ENCODE peak calls at places on chromosomes 6 and 20, in six cellular contexts. D, U, M, C, E and A are unnamed samples.

GRCh38 chr6:55636406-55637102 is 57.6 kb upstream of the HMGCLL1 start:
- DNase-seq in M (no peak), C (no peak), E (peak; percentile 64), U (no peak), D (peak; percentile 76), A (no peak)

GRCh38 chr6:86706449-86706848 is 230.9 kb upstream of the HTR1E start:
- DNase-seq in U (peak; percentile 70), C (no peak), D (no peak), E (peak; percentile 49), M (peak; percentile 71), A (peak; percentile 72)

GRCh38 chr6:13413906-13414555 is 73.4 kb downstream of the GFOD1 start:
- DNase-seq in M (no peak), C (no peak), U (no peak), D (peak; percentile 34), E (no peak), A (no peak)

GRCh38 chr6:43809417-43810305 is 39.6 kb downstream of the VEGFA start:
- DNase-seq in M (no peak), U (no peak), E (no peak), D (peak; percentile 97), C (no peak), A (peak; percentile 52)

GRCh38 chr20:53547664-53548239 is 45.9 kb downstream of the ZNF217 start:
- DNase-seq in M (peak; percentile 56), C (peak; percentile 61), U (peak; percentile 61), D (peak; percentile 76), E (peak; percentile 42), A (peak; percentile 78)

GRCh38 chr6:12490376-12490903 is 200.3 kb downstream of the EDN1 start:
- DNase-seq in C (no peak), U (no peak), D (no peak), M (no peak), E (no peak), A (no peak)

GRCh38 chr6:109743739-109744138 is 52.6 kb downstream of the FIG4 start:
- DNase-seq in E (no peak), C (no peak), U (no peak), M (no peak), D (peak; percentile 87), A (no peak)

GRCh38 chr6:169035381-169036280 is 218.0 kb downstream of the THBS2 start:
- DNase-seq in U (no peak), C (no peak), E (peak; percentile 35), D (peak; percentile 44), M (no peak), A (no peak)

GRCh38 chr20:45981261-45981660 is 9.3 kb upstream of the ZNF335 start:
- DNase-seq in E (no peak), M (no peak), D (no peak), U (no peak), C (no peak), A (no peak)

GRCh38 chr20:58753267-58753928 is 60.8 kb downstream of the NPEPL1 start:
- DNase-seq in M (peak; percentile 59), D (no peak), E (no peak), U (peak; percentile 73), C (no peak), A (no peak)

GRCh38 chr6:135583256-135583758 is 85.8 kb upstream of the AHI1 start:
- DNase-seq in C (no peak), M (no peak), E (no peak), U (no peak), D (peak; percentile 88), A (no peak)

GRCh38 chr6:111721677-111722219 is 116.1 kb upstream of the TRAF3IP2 start:
- DNase-seq in M (peak; percentile 84), C (no peak), D (peak; percentile 44), U (peak; percentile 52), E (no peak), A (peak; percentile 65)

GRCh38 chr6:65538644-65539043 is 168.4 kb downstream of the EYS start:
- DNase-seq in U (no peak), M (no peak), D (no peak), E (no peak), C (no peak), A (peak; percentile 83)

GRCh38 chr6:125267806-125268523 is 33.8 kb downstream of the HDDC2 start:
- DNase-seq in E (no peak), U (no peak), C (no peak), M (no peak), D (no peak), A (no peak)
- H2AK5ac ChIP-seq in E (no peak overlapping the region), U (no peak overlapping the region), C (no peak overlapping the region), M (no peak overlapping the region), D (peak overlapping the region; percentile 15), A (no peak overlapping the region)

GRCh38 chr6:149405823-149406765 is 6.0 kb downstream of the SUMO4 start:
- DNase-seq in D (peak; percentile 51), C (no peak), E (no peak), M (no peak), U (no peak), A (peak; percentile 47)
- H3K27ac ChIP-seq in D (no peak overlapping the region), C (no peak overlapping the region), E (no peak overlapping the region), M (no peak overlapping the region), U (no peak overlapping the region), A (no peak overlapping the region)

GRCh38 chr6:106799008-106799952 is 169.9 kb downstream of the QRSL1 start:
- DNase-seq in C (no peak), M (no peak), E (no peak), D (peak; percentile 26), U (no peak), A (peak; percentile 68)

GRCh38 chr6:106802141-106802540 is 172.4 kb downstream of the CD24 start:
- DNase-seq in U (no peak), M (no peak), E (no peak), C (no peak), D (no peak), A (no peak)

GRCh38 chr6:106801256-106801655 is 171.9 kb downstream of the QRSL1 start:
- DNase-seq in U (no peak), D (no peak), C (no peak), M (no peak), E (no peak), A (no peak)

GRCh38 chr6:106803188-106803587 is 171.3 kb downstream of the CD24 start:
- DNase-seq in C (no peak), M (no peak), U (no peak), D (no peak), E (no peak), A (no peak)

DNA sequence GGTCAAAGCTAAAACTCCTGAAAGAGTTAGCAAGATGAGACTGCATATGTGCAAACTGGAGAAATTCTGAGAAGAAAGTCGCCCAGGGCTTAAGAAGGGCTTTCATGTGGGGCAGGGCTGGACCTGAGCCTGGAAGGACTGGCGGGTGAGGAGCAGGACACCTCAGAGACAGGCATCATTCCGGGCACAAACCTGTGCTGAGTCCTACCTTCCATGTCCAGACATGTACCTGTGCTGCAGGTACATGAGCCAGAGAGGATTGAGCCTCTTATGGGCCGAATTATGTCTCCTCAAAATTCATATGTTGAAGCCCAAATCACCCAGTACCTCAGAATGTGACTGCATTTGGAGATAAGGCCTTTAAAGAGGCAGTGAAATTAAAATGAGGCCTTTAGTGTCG is 171.0 kb downstream of the QRSL1 start:
- DNase-seq in M (no peak), C (no peak), D (no peak), U (no peak), E (no peak), A (no peak)
- H2AK5ac ChIP-seq in M (no peak overlapping the region), C (no peak overlapping the region), D (no peak overlapping the region), U (no peak overlapping the region), E (peak overlapping the region; percentile 68), A (no peak overlapping the region)

DNA sequence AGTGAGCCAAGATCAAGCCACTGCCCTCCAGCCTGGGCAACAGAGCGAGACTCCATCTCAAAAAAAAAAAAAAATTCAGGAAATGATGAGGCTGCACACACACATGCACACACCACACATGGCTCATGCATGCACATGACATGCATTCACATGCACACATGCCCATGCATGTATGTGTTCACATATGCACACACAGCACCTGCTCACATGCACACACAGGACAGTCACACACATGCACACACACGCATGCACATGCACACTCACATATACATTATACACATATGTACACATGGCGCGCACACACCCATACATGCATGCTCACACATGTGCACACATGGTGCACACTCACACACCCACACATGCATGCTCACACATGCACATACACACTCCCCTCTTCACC is 22.5 kb downstream of the RIPOR3 start:
- DNase-seq in U (no peak), D (no peak), M (no peak), C (no peak), E (no peak), A (no peak)
- H3K27ac ChIP-seq in U (no peak overlapping the region), D (no peak overlapping the region), M (no peak overlapping the region), C (no peak overlapping the region), E (no peak overlapping the region), A (no peak overlapping the region)

DNA sequence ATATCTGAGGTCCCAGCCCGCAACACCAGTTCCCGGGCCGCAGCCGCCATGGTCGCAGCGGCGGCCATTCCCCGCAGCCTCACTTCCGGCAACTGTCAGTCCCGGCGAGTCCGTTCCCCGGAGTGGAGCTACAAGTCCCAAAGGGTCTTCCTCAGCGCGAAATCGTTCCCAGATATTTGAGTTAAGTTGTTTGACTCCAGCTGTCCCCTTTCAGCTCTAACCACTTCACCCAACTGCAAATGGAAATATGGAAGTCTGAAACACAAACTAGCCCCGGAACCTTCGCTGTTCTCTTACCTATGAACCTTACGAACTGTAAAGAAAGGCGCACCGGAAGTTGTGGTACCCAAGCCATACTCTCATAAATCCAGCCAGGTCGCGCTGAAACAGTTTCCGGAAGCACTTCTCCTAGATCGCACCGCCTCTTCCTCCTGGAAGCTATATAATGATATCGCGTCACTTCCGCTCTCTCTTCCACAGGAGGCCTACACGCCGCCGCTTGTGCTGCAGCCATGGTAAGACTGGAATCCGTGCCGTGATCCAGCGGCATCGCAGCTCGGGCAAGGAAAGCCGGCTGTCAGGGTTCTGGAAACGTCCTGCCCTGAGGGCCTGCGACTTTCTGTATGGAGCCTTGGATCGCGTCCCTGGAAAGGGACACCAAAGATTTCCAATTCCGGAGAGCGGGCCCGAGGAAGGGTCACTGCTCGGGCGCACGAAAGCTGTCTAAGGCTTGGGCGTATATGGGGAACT is at the start of the genes RPS18 and VPS52:
- DNase-seq in C (peak; percentile 99), M (peak; percentile 88), U (peak; percentile 96), E (peak; percentile 99), D (peak; percentile 100), A (peak; percentile 100)
- H2AK5ac ChIP-seq in C (peak within 1 kb of the TSS; percentile 70), M (peak within 1 kb of the TSS; percentile 30), U (no peak within 1 kb of the TSS), E (peak within 1 kb of the TSS; percentile 8), D (peak within 1 kb of the TSS; percentile 98), A (peak within 1 kb of the TSS; percentile 99)

DNA sequence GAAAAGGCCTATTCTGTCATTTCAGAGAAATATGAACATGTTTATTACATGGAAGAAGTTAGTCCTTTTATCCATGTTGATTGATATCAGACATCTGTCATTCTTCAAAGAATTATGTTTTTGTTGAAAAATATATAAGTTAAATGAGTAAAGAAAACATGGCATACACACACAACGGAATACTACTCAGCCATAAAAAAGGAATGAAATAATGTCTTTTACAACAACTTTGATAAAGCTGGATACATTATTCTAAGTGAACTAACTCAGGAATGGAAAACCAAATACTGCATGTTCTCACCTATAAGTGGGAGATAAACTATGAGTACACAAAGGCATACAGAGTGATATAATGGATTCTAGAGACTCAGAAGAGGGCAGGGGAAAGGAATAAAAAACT is 9.3 kb downstream of the FKBP5 start:
- DNase-seq in M (no peak), D (no peak), E (no peak), U (no peak), C (no peak), A (no peak)
- H3K27ac ChIP-seq in M (no peak overlapping the region), D (no peak overlapping the region), E (no peak overlapping the region), U (no peak overlapping the region), C (no peak overlapping the region), A (no peak overlapping the region)

GRCh38 chr6:151388997-151389639 is 2.2 kb downstream of the ZBTB2 start:
- DNase-seq in D (no peak), E (no peak), C (no peak), U (no peak), M (no peak), A (no peak)
- H2AK5ac ChIP-seq in D (peak overlapping the region; percentile 91), E (no peak overlapping the region), C (no peak overlapping the region), U (no peak overlapping the region), M (no peak overlapping the region), A (peak overlapping the region; percentile 76)